ENCODE peak calls at places on chromosome 12, in eight cellular contexts. One of them, this sample, is unnamed.

GRCh38 chr12:52903285-52903854 is 1.5 kb downstream of the KRT8 start:
- DNase-seq in ovary: peak
- DNase-seq in pancreas: peak
- DNase-seq in lower lobe of right lung: peak
- DNase-seq in HepG2: peak
- DNase-seq in cardiac muscle cell: peak
- DNase-seq in left lung: peak
- DNase-seq in HCT116: no peak
- DNase-seq in this sample: peak

GRCh38 chr12:107328442-107329133 is 235.2 kb upstream of the CRY1 start:
- DNase-seq in ovary: no peak
- DNase-seq in pancreas: no peak
- DNase-seq in lower lobe of right lung: no peak
- DNase-seq in HepG2: no peak
- DNase-seq in cardiac muscle cell: peak
- DNase-seq in left lung: no peak
- DNase-seq in HCT116: no peak
- DNase-seq in this sample: no peak

GRCh38 chr12:53325539-53326061 is 4.2 kb upstream of the AAAS start:
- DNase-seq in ovary: peak
- DNase-seq in pancreas: peak
- DNase-seq in lower lobe of right lung: peak
- DNase-seq in HepG2: peak
- DNase-seq in cardiac muscle cell: no peak
- DNase-seq in left lung: no peak
- DNase-seq in HCT116: no peak
- DNase-seq in this sample: peak

GRCh38 chr12:41505001-41505400 is 316.9 kb downstream of the PDZRN4 start:
- DNase-seq in ovary: no peak
- DNase-seq in pancreas: no peak
- DNase-seq in lower lobe of right lung: no peak
- DNase-seq in HepG2: no peak
- DNase-seq in cardiac muscle cell: no peak
- DNase-seq in left lung: no peak
- DNase-seq in HCT116: no peak
- DNase-seq in this sample: no peak

GRCh38 chr12:52627395-52628110 is 9.2 kb upstream of the KRT73 start:
- DNase-seq in ovary: no peak
- DNase-seq in pancreas: no peak
- DNase-seq in lower lobe of right lung: no peak
- DNase-seq in HepG2: no peak
- DNase-seq in cardiac muscle cell: no peak
- DNase-seq in left lung: no peak
- DNase-seq in HCT116: no peak
- DNase-seq in this sample: no peak

GRCh38 chr12:103632554-103633216 is 45.6 kb downstream of the STAB2 start:
- DNase-seq in ovary: no peak
- DNase-seq in pancreas: peak
- DNase-seq in lower lobe of right lung: peak
- DNase-seq in HepG2: peak
- DNase-seq in cardiac muscle cell: peak
- DNase-seq in left lung: peak
- DNase-seq in HCT116: peak
- DNase-seq in this sample: no peak

GRCh38 chr12:121295123-121295745 is 1.3 kb downstream of the CAMKK2 start:
- DNase-seq in ovary: no peak
- DNase-seq in pancreas: no peak
- DNase-seq in lower lobe of right lung: no peak
- DNase-seq in HepG2: peak
- DNase-seq in cardiac muscle cell: no peak
- DNase-seq in left lung: no peak
- DNase-seq in HCT116: no peak
- DNase-seq in this sample: no peak

GRCh38 chr12:119693006-119693405 is 25.1 kb downstream of the PRKAB1 start:
- DNase-seq in ovary: no peak
- DNase-seq in pancreas: peak
- DNase-seq in lower lobe of right lung: no peak
- DNase-seq in HepG2: no peak
- DNase-seq in cardiac muscle cell: peak
- DNase-seq in left lung: no peak
- DNase-seq in HCT116: no peak
- DNase-seq in this sample: no peak

GRCh38 chr12:120469450-120470149 is at the start of gene SRSF9:
- DNase-seq in ovary: peak
- DNase-seq in pancreas: peak
- DNase-seq in lower lobe of right lung: peak
- DNase-seq in HepG2: peak
- DNase-seq in cardiac muscle cell: peak
- DNase-seq in left lung: peak
- DNase-seq in HCT116: peak
- DNase-seq in this sample: peak

GRCh38 chr12:65925626-65926025 is 101.3 kb downstream of the HMGA2 start:
- DNase-seq in ovary: no peak
- DNase-seq in pancreas: no peak
- DNase-seq in lower lobe of right lung: no peak
- DNase-seq in HepG2: peak
- DNase-seq in cardiac muscle cell: no peak
- DNase-seq in left lung: no peak
- DNase-seq in HCT116: no peak
- DNase-seq in this sample: no peak

GRCh38 chr12:65918057-65918456 is 93.8 kb downstream of the HMGA2 start:
- DNase-seq in ovary: no peak
- DNase-seq in pancreas: no peak
- DNase-seq in lower lobe of right lung: no peak
- DNase-seq in HepG2: no peak
- DNase-seq in cardiac muscle cell: no peak
- DNase-seq in left lung: no peak
- DNase-seq in HCT116: no peak
- DNase-seq in this sample: no peak

GRCh38 chr12:65926119-65927004 is 102.1 kb downstream of the HMGA2 start:
- DNase-seq in ovary: no peak
- DNase-seq in pancreas: no peak
- DNase-seq in lower lobe of right lung: no peak
- DNase-seq in HepG2: peak
- DNase-seq in cardiac muscle cell: no peak
- DNase-seq in left lung: no peak
- DNase-seq in HCT116: no peak
- DNase-seq in this sample: no peak

GRCh38 chr12:65922077-65922476 is 97.8 kb downstream of the HMGA2 start:
- DNase-seq in ovary: no peak
- DNase-seq in pancreas: no peak
- DNase-seq in lower lobe of right lung: no peak
- DNase-seq in HepG2: no peak
- DNase-seq in cardiac muscle cell: no peak
- DNase-seq in left lung: no peak
- DNase-seq in HCT116: no peak
- DNase-seq in this sample: no peak

DNA sequence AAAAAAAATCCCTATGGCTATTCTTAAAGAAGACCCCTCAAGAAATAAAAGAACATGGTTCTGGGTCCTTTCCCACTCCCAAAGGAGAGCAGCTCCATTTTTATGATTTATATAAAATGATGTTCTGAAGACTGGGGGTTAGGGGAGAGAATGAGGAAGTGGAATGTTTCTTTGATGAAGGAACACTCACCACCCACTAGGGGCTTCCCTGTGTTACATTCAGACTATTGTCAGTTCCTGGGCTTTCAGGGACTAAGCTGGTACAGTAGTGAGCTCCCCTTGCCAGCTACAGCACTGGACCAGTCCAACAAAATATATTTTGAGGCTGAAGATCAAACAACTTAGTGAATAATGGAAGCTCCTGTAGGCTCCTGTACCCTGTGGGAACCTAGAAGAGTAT is 98.9 kb downstream of the HMGA2 start:
- DNase-seq in ovary: no peak
- DNase-seq in pancreas: no peak
- DNase-seq in lower lobe of right lung: no peak
- DNase-seq in HepG2: no peak
- DNase-seq in cardiac muscle cell: no peak
- DNase-seq in left lung: no peak
- DNase-seq in HCT116: no peak
- DNase-seq in this sample: no peak
- TF ChIP-seq CTCF in ovary: no peak
- TF ChIP-seq CTCF in pancreas: no peak
- TF ChIP-seq CTCF in lower lobe of right lung: no peak
- TF ChIP-seq CTCF in HepG2: no peak
- TF ChIP-seq CTCF in cardiac muscle cell: no peak
- TF ChIP-seq CTCF in left lung: no peak
- TF ChIP-seq CTCF in HCT116: no peak
- TF ChIP-seq CTCF in this sample: no peak

GRCh38 chr12:114783176-114783575 is 99.2 kb upstream of the TBX3 start:
- DNase-seq in ovary: no peak
- DNase-seq in pancreas: no peak
- DNase-seq in lower lobe of right lung: no peak
- DNase-seq in HepG2: no peak
- DNase-seq in cardiac muscle cell: no peak
- DNase-seq in left lung: no peak
- DNase-seq in HCT116: no peak
- DNase-seq in this sample: no peak

GRCh38 chr12:114780746-114781399 is 96.9 kb upstream of the TBX3 start:
- DNase-seq in ovary: no peak
- DNase-seq in pancreas: no peak
- DNase-seq in lower lobe of right lung: no peak
- DNase-seq in HepG2: no peak
- DNase-seq in cardiac muscle cell: no peak
- DNase-seq in left lung: no peak
- DNase-seq in HCT116: no peak
- DNase-seq in this sample: no peak

GRCh38 chr12:114779647-114780046 is 95.7 kb upstream of the TBX3 start:
- DNase-seq in ovary: no peak
- DNase-seq in pancreas: no peak
- DNase-seq in lower lobe of right lung: no peak
- DNase-seq in HepG2: no peak
- DNase-seq in cardiac muscle cell: no peak
- DNase-seq in left lung: no peak
- DNase-seq in HCT116: no peak
- DNase-seq in this sample: no peak

GRCh38 chr12:114777052-114777451 is 93.1 kb upstream of the TBX3 start:
- DNase-seq in ovary: no peak
- DNase-seq in pancreas: no peak
- DNase-seq in lower lobe of right lung: no peak
- DNase-seq in HepG2: no peak
- DNase-seq in cardiac muscle cell: peak
- DNase-seq in left lung: no peak
- DNase-seq in HCT116: no peak
- DNase-seq in this sample: no peak

GRCh38 chr12:114779203-114779602 is 95.2 kb upstream of the TBX3 start:
- DNase-seq in ovary: no peak
- DNase-seq in pancreas: no peak
- DNase-seq in lower lobe of right lung: no peak
- DNase-seq in HepG2: no peak
- DNase-seq in cardiac muscle cell: no peak
- DNase-seq in left lung: no peak
- DNase-seq in HCT116: no peak
- DNase-seq in this sample: no peak
- H3K27ac ChIP-seq in ovary: no peak
- H3K27ac ChIP-seq in pancreas: no peak
- H3K27ac ChIP-seq in lower lobe of right lung: no peak
- H3K27ac ChIP-seq in HepG2: no peak
- H3K27ac ChIP-seq in cardiac muscle cell: no peak
- H3K27ac ChIP-seq in left lung: no peak
- H3K27ac ChIP-seq in HCT116: no peak
- H3K27ac ChIP-seq in this sample: no peak

DNA sequence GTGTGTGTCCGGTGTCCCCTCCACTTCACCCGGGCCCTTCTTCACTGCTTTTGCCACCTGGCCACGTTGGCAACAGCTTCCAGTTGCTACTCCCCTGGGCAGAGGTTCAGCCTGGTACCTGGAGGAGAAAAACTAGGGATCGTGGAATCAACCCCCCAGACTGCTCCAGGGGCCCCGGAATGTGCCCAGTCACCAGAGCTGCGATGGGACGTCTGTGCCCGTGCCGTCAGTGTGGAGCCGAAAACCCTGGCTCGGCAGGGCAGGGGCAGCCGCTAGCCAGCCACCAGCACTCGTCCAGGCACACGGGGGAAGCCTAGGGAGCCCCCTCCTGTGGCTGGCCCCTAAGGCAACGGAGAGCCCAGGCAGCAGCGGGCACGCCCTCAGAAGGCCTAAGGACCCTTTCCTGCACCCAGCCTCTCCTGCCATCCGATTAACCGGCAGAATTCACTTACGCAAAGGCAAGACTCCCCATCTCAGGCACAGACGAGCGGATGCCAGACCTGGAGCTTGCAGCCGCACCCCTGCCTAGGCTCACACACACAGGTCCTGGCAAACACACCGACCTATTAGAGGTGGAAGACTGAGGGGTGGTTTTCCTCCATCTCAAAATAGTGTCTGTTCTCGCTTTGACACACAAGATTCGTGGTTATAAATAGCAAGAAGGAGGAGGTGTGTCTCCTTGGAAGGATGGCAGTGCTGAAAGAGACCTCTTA is 62.6 kb downstream of the FBXL14 start:
- DNase-seq in ovary: no peak
- DNase-seq in pancreas: no peak
- DNase-seq in lower lobe of right lung: no peak
- DNase-seq in HepG2: no peak
- DNase-seq in cardiac muscle cell: no peak
- DNase-seq in left lung: no peak
- DNase-seq in HCT116: no peak
- DNase-seq in this sample: no peak
- H3K4me3 ChIP-seq in ovary: no peak
- H3K4me3 ChIP-seq in pancreas: no peak
- H3K4me3 ChIP-seq in lower lobe of right lung: peak
- H3K4me3 ChIP-seq in HepG2: peak
- H3K4me3 ChIP-seq in cardiac muscle cell: peak
- H3K4me3 ChIP-seq in left lung: peak
- H3K4me3 ChIP-seq in HCT116: no peak
- H3K4me3 ChIP-seq in this sample: peak

GRCh38 chr12:132469423-132469822 is 20.5 kb upstream of the FBRSL1 start:
- DNase-seq in ovary: no peak
- DNase-seq in pancreas: no peak
- DNase-seq in lower lobe of right lung: no peak
- DNase-seq in HepG2: no peak
- DNase-seq in cardiac muscle cell: no peak
- DNase-seq in left lung: no peak
- DNase-seq in HCT116: no peak
- DNase-seq in this sample: no peak
- TF ChIP-seq CTCF in ovary: no peak
- TF ChIP-seq CTCF in pancreas: no peak
- TF ChIP-seq CTCF in lower lobe of right lung: no peak
- TF ChIP-seq CTCF in HepG2: no peak
- TF ChIP-seq CTCF in cardiac muscle cell: no peak
- TF ChIP-seq CTCF in left lung: no peak
- TF ChIP-seq CTCF in HCT116: no peak
- TF ChIP-seq CTCF in this sample: no peak

This sample was measured in ascending aorta.